ENCODE peak calls at places on chromosomes 1 and 21, in four cellular contexts. M is activated CD4-positive, CD25-positive, alpha-beta regulatory T cell treated with anti-CD3 and anti-CD28 coated beads, Interleukin-2, amount 50 U/mL, for 72 hours; U is activated CD4-positive, alpha-beta T cell treated with anti-CD3 and anti-CD28 coated beads, Interleukin-2, amount 10 ng/mL, durations not matched to agents 7 days and 5 days; A is activated T-cell treated with anti-CD3 and anti-CD28 coated beads for 24 hours. R is an unnamed sample.

GRCh38 chr1:118214866-118215265 is 29.8 kb upstream of the SPAG17 start:
- DNase-seq in M (no peak), U (no peak), A (no peak), R (no peak)

GRCh38 chr1:116330342-116330652 is 42.7 kb upstream of the ATP1A1 start:
- DNase-seq in M (no peak), U (no peak), A (no peak), R (no peak)

GRCh38 chr1:67966001-67966665 is 84.3 kb downstream of the DIRAS3 start:
- DNase-seq in M (no peak), U (no peak), A (no peak), R (no peak)

GRCh38 chr21:34684174-34684876 is 15.5 kb downstream of the CLIC6 start:
- DNase-seq in M (no peak), U (no peak), A (no peak), R (no peak)

GRCh38 chr1:46719689-46720088 is 775 bp upstream of the EFCAB14 start:
- DNase-seq in M (no peak), U (no peak), A (no peak), R (no peak)

GRCh38 chr1:87942165-87942564 is 613.5 kb downstream of the LMO4 start:
- DNase-seq in M (no peak), U (no peak), A (no peak), R (no peak)

GRCh38 chr1:56490619-56491018 is 88.7 kb downstream of the PLPP3 start:
- DNase-seq in M (no peak), U (no peak), A (no peak), R (no peak)

GRCh38 chr1:145784409-145784808 is 39.5 kb downstream of the RNF115 start:
- DNase-seq in M (no peak), U (no peak), A (no peak), R (no peak)

GRCh38 chr1:116504308-116505156 is 66.3 kb downstream of the CD58 start:
- DNase-seq in M (peak; percentile 68), U (peak; percentile 91), A (peak; percentile 71), R (peak; percentile 54)

GRCh38 chr1:108570128-108570527 is 10.2 kb downstream of the EEIG2 start:
- DNase-seq in M (no peak), U (peak; percentile 43), A (no peak), R (no peak)

GRCh38 chr21:41736423-41736822 is 30.4 kb downstream of the RIPK4 start:
- DNase-seq in M (no peak), U (no peak), A (no peak), R (no peak)

GRCh38 chr1:30754684-30755171 is 2.8 kb downstream of the LAPTM5 start:
- DNase-seq in M (no peak), U (no peak), A (no peak), R (no peak)

GRCh38 chr1:40977721-40978120 is 1.8 kb upstream of the CTPS1 start:
- DNase-seq in M (no peak), U (no peak), A (no peak), R (no peak)

GRCh38 chr1:17141441-17142197 is 22.4 kb upstream of the PADI2 start:
- DNase-seq in M (no peak), U (no peak), A (no peak), R (no peak)

GRCh38 chr1:177334276-177334675 is 163.5 kb downstream of the BRINP2 start:
- DNase-seq in M (no peak), U (no peak), A (no peak), R (no peak)

GRCh38 chr21:31634993-31635392 is 24.5 kb upstream of the SOD1 start:
- DNase-seq in M (no peak), U (no peak), A (no peak), R (no peak)

GRCh38 chr21:45347712-45348477 is 57.1 kb upstream of the COL18A1 start:
- DNase-seq in M (no peak), U (no peak), A (no peak), R (no peak)

GRCh38 chr21:29586696-29587095 is 288.0 kb downstream of the BACH1 start:
- DNase-seq in M (no peak), U (no peak), A (no peak), R (no peak)

GRCh38 chr1:228343211-228343661 is 63.4 kb downstream of the TRIM11 start:
- DNase-seq in M (peak; percentile 26), U (no peak), A (no peak), R (peak; percentile 6)

GRCh38 chr1:26831546-26832248 is 5.2 kb downstream of the ZDHHC18 start:
- DNase-seq in M (no peak), U (no peak), A (no peak), R (no peak)

GRCh38 chr1:32997381-32997891 is 32.8 kb upstream of the RNF19B start:
- DNase-seq in M (no peak), U (no peak), A (no peak), R (no peak)

GRCh38 chr1:63330331-63330916 is 8.1 kb downstream of the FOXD3 start:
- DNase-seq in M (no peak), U (no peak), A (no peak), R (no peak)

GRCh38 chr1:157114183-157115121 is 14.8 kb upstream of the ETV3L start:
- DNase-seq in M (no peak), U (no peak), A (no peak), R (no peak)

GRCh38 chr1:221039616-221040015 is 160.4 kb downstream of the HLX start:
- DNase-seq in M (no peak), U (no peak), A (no peak), R (no peak)

GRCh38 chr1:49016030-49016991 is 239.6 kb upstream of the BEND5 start:
- DNase-seq in M (no peak), U (no peak), A (no peak), R (no peak)

GRCh38 chr1:88961647-88962275 is 30.7 kb downstream of the KYAT3 start:
- DNase-seq in M (no peak), U (no peak), A (no peak), R (no peak)

GRCh38 chr1:221608835-221609320 is 133.0 kb downstream of the DUSP10 start:
- DNase-seq in M (no peak), U (no peak), A (no peak), R (no peak)

GRCh38 chr1:221912230-221912629 is 170.3 kb upstream of the DUSP10 start:
- DNase-seq in M (no peak), U (no peak), A (peak; percentile 4), R (no peak)

GRCh38 chr1:89894210-89894668 is 73.4 kb downstream of the LRRC8D start:
- DNase-seq in M (no peak), U (no peak), A (no peak), R (no peak)

GRCh38 chr1:17232759-17233661 is 15.9 kb upstream of the PADI3 start:
- DNase-seq in M (no peak), U (no peak), A (no peak), R (no peak)

GRCh38 chr1:59446257-59446901 is 149.5 kb downstream of the FGGY start:
- DNase-seq in M (no peak), U (no peak), A (no peak), R (peak; percentile 11)

GRCh38 chr21:36052860-36053766 is 7.2 kb downstream of the SETD4 start:
- DNase-seq in M (no peak), U (no peak), A (no peak), R (no peak)

GRCh38 chr21:23968722-23969647 is 1638.3 kb downstream of the MRPL39 start:
- DNase-seq in M (peak; percentile 51), U (peak; percentile 88), A (peak; percentile 66), R (no peak)

GRCh38 chr1:162327144-162327790 is 49.4 kb downstream of the SPATA46 start:
- DNase-seq in M (no peak), U (no peak), A (no peak), R (no peak)

GRCh38 chr1:2596530-2597333 is 10.2 kb downstream of the PRXL2B start:
- DNase-seq in M (peak; percentile 25), U (no peak), A (no peak), R (no peak)

R was measured in heart right ventricle.